ENCODE peak calls at places on chromosomes 13 and 19, in nine cellular contexts. O, E, J, C, B, G, X, W and Q are unnamed samples.

GRCh38 chr13:43544011-43544410 is 242.8 kb downstream of the ENOX1 start:
- DNase-seq in O (peak), E (no peak), J (no peak), C (no peak), B (no peak), G (no peak), X (peak), W (no peak), Q (no peak)

GRCh38 chr13:28434934-28435333 is 60.0 kb downstream of the FLT1 start:
- DNase-seq in O (no peak), E (no peak), J (no peak), C (no peak), B (no peak), G (no peak), X (peak), W (no peak), Q (no peak)

GRCh38 chr13:107434347-107434746 is 781.0 kb downstream of the LIG4 start:
- DNase-seq in O (no peak), E (no peak), J (no peak), C (no peak), B (no peak), G (no peak), X (no peak), W (no peak), Q (no peak)

GRCh38 chr19:6680141-6680540 is 10.2 kb upstream of the TNFSF14 start:
- DNase-seq in O (no peak), E (no peak), J (no peak), C (no peak), B (no peak), G (no peak), X (peak), W (no peak), Q (no peak)

GRCh38 chr13:23544668-23545067 is 25.5 kb upstream of the TNFRSF19 start:
- DNase-seq in O (no peak), E (no peak), J (no peak), C (no peak), B (no peak), G (no peak), X (no peak), W (no peak), Q (no peak)

GRCh38 chr13:40787062-40787461 is 2.3 kb upstream of the SLC25A15 start:
- DNase-seq in O (no peak), E (no peak), J (peak), C (no peak), B (no peak), G (no peak), X (peak), W (no peak), Q (no peak)

GRCh38 chr13:111900390-111901180 is 166.4 kb upstream of the SOX1 start:
- DNase-seq in O (no peak), E (no peak), J (no peak), C (no peak), B (no peak), G (no peak), X (no peak), W (no peak), Q (no peak)

GRCh38 chr13:106566682-106567420 is 1.1 kb downstream of the ARGLU1 start:
- DNase-seq in O (peak), E (peak), J (no peak), C (peak), B (no peak), G (peak), X (peak), W (peak), Q (peak)

GRCh38 chr13:73169971-73170370 is 111.2 kb downstream of the KLF5 start:
- DNase-seq in O (no peak), E (no peak), J (no peak), C (no peak), B (no peak), G (no peak), X (no peak), W (no peak), Q (no peak)

GRCh38 chr19:6590458-6591319 is at the start of gene CD70:
- DNase-seq in O (peak), E (no peak), J (no peak), C (no peak), B (no peak), G (peak), X (no peak), W (peak), Q (peak)

GRCh38 chr13:68923995-68924394 is 1183.6 kb upstream of the ATXN8OS start:
- DNase-seq in O (no peak), E (no peak), J (no peak), C (no peak), B (no peak), G (no peak), X (no peak), W (no peak), Q (no peak)

GRCh38 chr19:1081301-1082164 is 13.6 kb downstream of the POLR2E start:
- DNase-seq in O (no peak), E (no peak), J (no peak), C (no peak), B (no peak), G (no peak), X (no peak), W (no peak), Q (no peak)

GRCh38 chr19:29587518-29587986 is 18.5 kb upstream of the POP4 start:
- DNase-seq in O (no peak), E (no peak), J (no peak), C (no peak), B (no peak), G (no peak), X (peak), W (no peak), Q (no peak)

GRCh38 chr19:45150731-45151725 is 9.8 kb downstream of the NKPD1 start:
- DNase-seq in O (peak), E (no peak), J (no peak), C (peak), B (no peak), G (no peak), X (no peak), W (no peak), Q (no peak)

GRCh38 chr13:67106502-67107057 is 123.6 kb downstream of the PCDH9 start:
- DNase-seq in O (no peak), E (peak), J (no peak), C (no peak), B (no peak), G (no peak), X (no peak), W (no peak), Q (no peak)

GRCh38 chr13:43905435-43906031 is 25.8 kb downstream of the LACC1 start:
- DNase-seq in O (peak), E (no peak), J (peak), C (no peak), B (no peak), G (peak), X (peak), W (peak), Q (peak)

GRCh38 chr19:21751379-21751778 is 16.0 kb downstream of the ZNF100 start:
- DNase-seq in O (no peak), E (no peak), J (no peak), C (no peak), B (peak), G (no peak), X (peak), W (no peak), Q (no peak)

GRCh38 chr19:17077447-17078028 is 2.0 kb downstream of the MYO9B start:
- DNase-seq in O (no peak), E (no peak), J (no peak), C (no peak), B (no peak), G (no peak), X (no peak), W (no peak), Q (no peak)

GRCh38 chr13:113169277-113170272 is 11.1 kb downstream of the PROZ start:
- DNase-seq in O (no peak), E (no peak), J (no peak), C (no peak), B (no peak), G (no peak), X (no peak), W (no peak), Q (no peak)

GRCh38 chr13:89550842-89551422 is 1796.6 kb upstream of the MIR17HG start:
- DNase-seq in O (no peak), E (no peak), J (no peak), C (no peak), B (no peak), G (no peak), X (peak), W (no peak), Q (no peak)

GRCh38 chr19:35563207-35563829 is at the start of gene ATP4A:
- DNase-seq in O (no peak), E (no peak), J (no peak), C (peak), B (no peak), G (no peak), X (no peak), W (no peak), Q (no peak)

GRCh38 chr13:20473139-20473538 is 52.5 kb downstream of the CRYL1 start:
- DNase-seq in O (no peak), E (no peak), J (no peak), C (no peak), B (no peak), G (no peak), X (peak), W (no peak), Q (no peak)

GRCh38 chr13:98819382-98819781 is 66.9 kb upstream of the SLC15A1 start:
- DNase-seq in O (no peak), E (no peak), J (no peak), C (no peak), B (no peak), G (no peak), X (no peak), W (no peak), Q (no peak)

GRCh38 chr13:41597348-41598041 is 140.1 kb downstream of the RGCC start:
- DNase-seq in O (no peak), E (no peak), J (no peak), C (no peak), B (no peak), G (no peak), X (peak), W (no peak), Q (no peak)

GRCh38 chr13:20191902-20192469 is 752 bp downstream of the GJB2 start:
- DNase-seq in O (peak), E (no peak), J (no peak), C (peak), B (no peak), G (no peak), X (no peak), W (no peak), Q (no peak)

GRCh38 chr13:78719367-78719766 is 60.4 kb upstream of the OBI1 start:
- DNase-seq in O (no peak), E (no peak), J (no peak), C (no peak), B (no peak), G (no peak), X (no peak), W (no peak), Q (no peak)
- TF ChIP-seq CTCF in O (no peak), E (no peak), J (no peak), C (no peak), B (no peak), G (no peak), X (no peak), W (no peak), Q (no peak)

DNA sequence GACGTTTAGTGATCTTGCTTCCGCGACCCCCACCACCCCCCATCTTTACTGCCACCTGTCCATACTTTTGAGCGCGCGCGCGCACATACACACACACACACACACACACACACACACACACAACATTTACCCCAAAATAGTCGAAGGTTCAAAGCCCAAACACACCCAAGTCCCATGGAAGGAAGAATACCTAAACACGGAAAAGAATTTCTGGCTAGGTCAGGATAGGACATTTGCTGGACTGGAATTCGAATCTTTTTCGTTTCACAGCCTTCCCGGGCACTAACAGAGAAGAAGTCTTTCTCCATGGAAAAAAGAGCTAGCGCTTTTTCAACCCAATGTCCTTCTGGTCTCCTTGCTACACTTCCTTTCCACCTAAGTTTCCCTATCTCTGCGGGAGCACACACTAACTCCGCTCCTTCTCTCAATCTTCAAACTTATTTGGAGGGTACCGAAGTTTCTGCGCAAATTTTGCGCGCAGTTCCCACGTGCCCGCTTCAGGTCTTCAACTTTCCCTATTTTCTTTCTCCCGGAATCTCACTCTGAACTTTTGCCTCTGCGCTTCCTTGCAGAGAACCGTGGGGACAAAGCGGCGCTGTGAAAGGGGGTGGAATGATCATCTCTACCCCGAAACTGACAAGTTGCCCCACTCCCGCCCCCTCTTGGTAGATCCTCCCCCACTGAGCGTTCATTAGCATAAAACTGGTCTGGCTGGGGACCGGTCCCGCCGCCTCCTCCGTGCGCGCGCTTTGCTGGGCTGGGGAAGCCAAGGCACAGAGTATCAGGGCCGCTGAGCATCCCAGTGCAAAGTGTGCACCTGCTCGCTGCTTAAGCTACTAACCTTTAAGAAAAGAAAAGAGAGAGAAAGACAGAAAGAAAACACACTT is 2.7 kb downstream of the DACH1 start:
- DNase-seq in O (no peak), E (peak), J (no peak), C (peak), B (no peak), G (peak), X (peak), W (peak), Q (peak)
- TF ChIP-seq CTCF in O (no peak), E (peak), J (no peak), C (no peak), B (no peak), G (no peak), X (no peak), W (no peak), Q (no peak)

GRCh38 chr19:13095934-13096890 is 6.4 kb downstream of the LYL1 start:
- DNase-seq in O (no peak), E (no peak), J (no peak), C (no peak), B (no peak), G (peak), X (no peak), W (peak), Q (no peak)
- TF ChIP-seq CTCF in O (no peak), E (no peak), J (no peak), C (no peak), B (no peak), G (peak), X (no peak), W (peak), Q (peak)

GRCh38 chr19:16025108-16026101 is 50.9 kb upstream of the TPM4 start:
- DNase-seq in O (peak), E (no peak), J (peak), C (peak), B (peak), G (no peak), X (peak), W (peak), Q (no peak)
- TF ChIP-seq CTCF in O (peak), E (peak), J (peak), C (no peak), B (peak), G (peak), X (peak), W (no peak), Q (peak)

GRCh38 chr13:86976521-86977324 is 694.4 kb upstream of the SLITRK5 start:
- DNase-seq in O (no peak), E (no peak), J (no peak), C (no peak), B (no peak), G (no peak), X (no peak), W (no peak), Q (no peak)

GRCh38 chr13:86974251-86974994 is 696.7 kb upstream of the SLITRK5 start:
- DNase-seq in O (no peak), E (no peak), J (no peak), C (no peak), B (no peak), G (no peak), X (no peak), W (no peak), Q (no peak)

DNA sequence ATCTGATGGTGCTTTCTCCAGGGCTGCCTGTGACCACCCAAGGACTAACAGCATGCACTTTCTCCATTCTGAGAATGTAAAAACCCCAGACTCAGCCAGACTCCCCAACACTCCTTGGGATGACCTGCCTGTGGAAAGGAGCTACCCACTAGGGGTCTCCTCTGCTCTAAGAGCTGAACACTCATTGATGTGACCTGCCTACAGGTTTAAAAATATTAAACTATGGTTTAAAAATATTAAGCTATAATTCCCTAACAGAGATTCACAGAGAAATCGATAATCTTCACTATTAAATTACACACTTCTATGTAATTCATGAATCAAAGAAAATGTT is 696.2 kb upstream of the SLITRK5 start:
- DNase-seq in O (no peak), E (no peak), J (no peak), C (no peak), B (no peak), G (peak), X (no peak), W (no peak), Q (no peak)
- TF ChIP-seq CTCF in O (no peak), E (no peak), J (peak), C (no peak), B (no peak), G (no peak), X (no peak), W (no peak), Q (no peak)

DNA sequence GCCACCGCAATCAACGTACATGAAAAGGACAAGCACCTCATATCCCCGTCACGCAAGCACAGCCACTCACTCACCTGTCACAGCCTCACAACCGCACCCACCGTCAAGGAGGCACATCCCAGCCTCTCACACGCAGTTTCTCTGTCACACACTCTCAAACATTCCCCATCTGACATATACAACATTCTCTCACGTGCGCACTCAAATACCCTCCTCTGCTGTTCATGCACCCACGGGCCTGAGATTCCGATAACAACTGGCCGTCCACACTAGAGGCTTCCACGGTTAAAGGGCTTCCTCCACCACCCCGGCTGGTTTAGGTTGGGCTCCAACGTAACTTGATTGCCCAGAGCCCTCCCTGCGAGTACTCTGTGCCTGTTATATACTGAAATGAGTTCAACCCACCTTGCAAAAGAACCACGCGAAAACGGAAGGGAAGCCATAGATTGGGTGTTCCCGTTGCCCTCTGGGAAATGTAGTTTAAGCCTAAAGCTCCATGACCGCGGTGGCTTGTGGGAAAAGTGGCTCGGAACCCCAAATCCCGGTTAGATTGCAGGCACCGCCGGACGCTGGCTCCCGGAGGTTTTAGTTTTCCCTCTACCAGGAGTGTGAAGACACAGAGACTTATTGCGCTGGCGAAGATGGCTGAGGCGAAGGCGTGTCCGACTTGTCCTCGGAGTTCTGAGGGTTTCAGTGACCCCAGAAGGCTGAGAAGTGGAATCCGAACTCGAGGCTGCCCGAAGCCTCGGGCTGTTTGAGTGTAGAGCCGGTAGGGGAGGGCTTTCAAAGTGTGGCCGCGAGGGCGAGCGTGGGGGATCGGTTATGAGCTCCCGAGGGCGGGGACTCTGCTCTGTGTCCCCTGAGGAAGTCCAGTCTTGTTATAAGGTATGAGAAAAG is at the start of gene ZNF573:
- DNase-seq in O (peak), E (peak), J (peak), C (peak), B (peak), G (peak), X (peak), W (peak), Q (peak)
- TF ChIP-seq CTCF in O (no peak), E (peak), J (peak), C (no peak), B (peak), G (peak), X (peak), W (no peak), Q (no peak)

GRCh38 chr19:42343344-42344110 is 18.1 kb downstream of the MEGF8 start:
- DNase-seq in O (no peak), E (no peak), J (no peak), C (no peak), B (no peak), G (no peak), X (no peak), W (peak), Q (no peak)
- TF ChIP-seq CTCF in O (no peak), E (no peak), J (peak), C (no peak), B (peak), G (no peak), X (no peak), W (peak), Q (peak)

GRCh38 chr19:18771328-18772242 is 19.5 kb downstream of the COMP start:
- DNase-seq in O (no peak), E (no peak), J (no peak), C (no peak), B (no peak), G (peak), X (no peak), W (no peak), Q (no peak)
- TF ChIP-seq CTCF in O (no peak), E (no peak), J (peak), C (no peak), B (peak), G (peak), X (peak), W (no peak), Q (peak)

DNA sequence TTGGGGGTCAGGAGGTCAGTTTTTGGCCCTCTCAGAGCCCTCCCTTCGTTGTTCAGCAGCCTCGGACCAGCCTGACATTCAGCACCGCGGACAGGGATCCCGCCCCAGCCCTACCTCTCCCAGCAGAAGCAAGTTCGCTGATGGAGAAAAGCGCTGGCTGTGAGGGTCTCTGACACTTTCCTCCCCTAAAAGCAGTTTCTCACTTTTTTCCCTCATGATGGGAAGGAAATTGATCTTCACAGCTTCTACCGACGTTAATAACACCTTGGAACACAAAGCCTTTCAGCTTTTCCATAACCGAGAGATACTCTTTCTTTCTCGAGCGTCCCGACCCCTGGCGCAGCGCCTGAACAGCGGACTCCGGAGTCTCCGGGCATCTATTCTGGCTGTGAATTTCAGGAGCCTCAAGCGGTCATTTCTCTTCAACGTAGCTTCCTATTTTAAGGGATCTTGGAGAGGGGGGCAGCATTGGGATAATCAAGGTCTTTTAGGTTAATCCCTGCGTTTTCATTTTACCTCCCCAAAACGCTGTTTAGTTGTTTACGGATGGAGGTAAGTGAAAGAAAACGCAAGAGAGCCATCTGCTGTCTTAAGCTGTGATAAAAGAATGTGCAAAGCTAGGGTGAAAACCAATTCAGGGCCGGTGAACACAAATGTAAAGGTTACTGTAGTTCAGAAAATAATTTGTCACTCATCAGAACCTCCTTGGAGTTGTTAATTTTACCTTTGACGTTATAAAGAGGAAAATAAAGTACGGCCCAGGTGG is 467.2 kb downstream of the ITGBL1 start:
- DNase-seq in O (peak), E (no peak), J (no peak), C (no peak), B (no peak), G (peak), X (peak), W (peak), Q (peak)
- TF ChIP-seq CTCF in O (no peak), E (no peak), J (no peak), C (no peak), B (no peak), G (no peak), X (no peak), W (no peak), Q (peak)